ENCODE peak calls at places on chromosomes 4 and X, in five cellular contexts. R is transverse colon; J is body of pancreas; Y is substantia nigra; X is CD8-positive, alpha-beta T cell. M is an unnamed sample.

GRCh38 chr4:6487466-6487865 is 15.1 kb upstream of the PPP2R2C start:
- DNase-seq in R (no peak), J (no peak), Y (no peak), X (no peak), M (no peak)

GRCh38 chrX:18271725-18272124 is 51.0 kb upstream of the BEND2 start:
- DNase-seq in R (no peak), J (no peak), Y (no peak), X (no peak), M (no peak)

GRCh38 chrX:153245288-153245731 is 66.2 kb downstream of the MAGEA1 start:
- DNase-seq in R (no peak), J (no peak), Y (no peak), X (no peak), M (peak; percentile 23)

GRCh38 chrX:110180928-110181310 is 137.0 kb downstream of the AMMECR1 start:
- DNase-seq in R (no peak), J (no peak), Y (no peak), X (no peak), M (no peak)

GRCh38 chr4:17958185-17958584 is 63.4 kb downstream of the LCORL start:
- DNase-seq in R (no peak), J (no peak), Y (no peak), X (no peak), M (no peak)

GRCh38 chr4:23934915-23935314 is 45.1 kb upstream of the PPARGC1A start:
- DNase-seq in R (peak; percentile 35), J (peak; percentile 61), Y (no peak), X (no peak), M (no peak)

GRCh38 chr4:82588871-82589270 is 27.1 kb upstream of the TMEM150C start:
- DNase-seq in R (no peak), J (no peak), Y (no peak), X (no peak), M (no peak)

GRCh38 chr4:10593130-10593529 is 91.4 kb downstream of the CLNK start:
- DNase-seq in R (no peak), J (no peak), Y (no peak), X (no peak), M (no peak)

GRCh38 chrX:154485150-154486051 is 1.0 kb downstream of the UBL4A start:
- DNase-seq in R (no peak), J (peak; percentile 38), Y (no peak), X (no peak), M (no peak)

GRCh38 chrX:13110427-13111324 is 66.3 kb upstream of the FAM9C start:
- DNase-seq in R (peak; percentile 51), J (peak; percentile 52), Y (no peak), X (no peak), M (no peak)

GRCh38 chr4:55323375-55323774 is 22.7 kb upstream of the SRD5A3 start:
- DNase-seq in R (no peak), J (no peak), Y (no peak), X (no peak), M (no peak)

GRCh38 chrX:53321216-53321942 is 40.0 kb upstream of the IQSEC2 start:
- DNase-seq in R (peak; percentile 12), J (peak; percentile 33), Y (no peak), X (peak; percentile 22), M (no peak)

GRCh38 chrX:15043538-15043937 is 170.3 kb downstream of the MOSPD2 start:
- DNase-seq in R (no peak), J (no peak), Y (no peak), X (no peak), M (no peak)

GRCh38 chr4:116122131-116122530 is 963.2 kb downstream of the TRAM1L1 start:
- DNase-seq in R (no peak), J (no peak), Y (no peak), X (no peak), M (no peak)

GRCh38 chrX:119693996-119694451 is 1.1 kb upstream of the SEPTIN6 start:
- DNase-seq in R (peak; percentile 11), J (no peak), Y (no peak), X (no peak), M (no peak)

GRCh38 chrX:26651755-26652154 is 435.8 kb downstream of the MAGEB5 start:
- DNase-seq in R (no peak), J (no peak), Y (no peak), X (no peak), M (no peak)

GRCh38 chrX:153370293-153371055 is 30.7 kb downstream of the PNMA6E start:
- DNase-seq in R (no peak), J (no peak), Y (no peak), X (no peak), M (no peak)

GRCh38 chr4:108972613-108973283 is 209.9 kb upstream of the ETNPPL start:
- DNase-seq in R (no peak), J (no peak), Y (no peak), X (no peak), M (peak; percentile 2)

GRCh38 chr4:27000122-27000521 is 139.5 kb downstream of the STIM2 start:
- DNase-seq in R (no peak), J (no peak), Y (no peak), X (no peak), M (no peak)
- H3K27ac ChIP-seq in R (no peak overlapping the region), J (no peak overlapping the region), Y (no peak overlapping the region), X (no peak overlapping the region), M (no peak overlapping the region)

GRCh38 chrX:118530537-118530936 is 34.9 kb downstream of the DOCK11 start:
- DNase-seq in R (no peak), J (no peak), Y (no peak), X (no peak), M (no peak)
- H3K27ac ChIP-seq in R (no peak overlapping the region), J (no peak overlapping the region), Y (no peak overlapping the region), X (no peak overlapping the region), M (peak overlapping the region; percentile 75)

GRCh38 chr4:186644737-186645261 is 78.9 kb downstream of the FAT1 start:
- DNase-seq in R (no peak), J (no peak), Y (no peak), X (no peak), M (no peak)

GRCh38 chr4:186642530-186642929 is 81.1 kb downstream of the FAT1 start:
- DNase-seq in R (no peak), J (no peak), Y (no peak), X (no peak), M (no peak)

GRCh38 chr4:186642998-186643397 is 80.7 kb downstream of the FAT1 start:
- DNase-seq in R (no peak), J (no peak), Y (no peak), X (no peak), M (no peak)

GRCh38 chr4:186644316-186644638 is 79.4 kb downstream of the FAT1 start:
- DNase-seq in R (no peak), J (no peak), Y (no peak), X (no peak), M (no peak)

GRCh38 chr4:186643501-186644315 is 79.9 kb downstream of the FAT1 start:
- DNase-seq in R (no peak), J (peak; percentile 27), Y (no peak), X (no peak), M (no peak)
- H3K27ac ChIP-seq in R (peak overlapping the region; percentile 11), J (peak overlapping the region; percentile 78), Y (no peak overlapping the region), X (no peak overlapping the region), M (no peak overlapping the region)

DNA sequence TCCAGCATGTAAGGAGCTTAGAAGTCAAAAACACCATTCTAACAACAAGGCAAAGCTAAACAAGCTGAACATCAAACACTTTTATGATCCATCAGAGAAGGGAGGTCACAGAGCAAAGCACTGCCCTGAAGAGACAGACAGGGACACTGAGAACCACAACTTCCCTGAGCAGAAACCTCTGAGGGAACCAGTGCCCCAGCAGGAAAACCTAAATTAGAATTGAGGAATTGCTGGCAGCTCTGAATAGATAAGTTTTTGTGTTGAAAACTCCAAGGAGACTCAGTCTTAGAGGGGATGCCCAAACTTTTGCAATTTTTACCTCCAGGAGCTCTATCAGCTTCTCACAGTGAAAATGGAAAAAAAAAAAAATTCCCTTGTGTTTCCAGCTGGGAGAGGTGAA is 83.0 kb upstream of the MAPK10 start:
- DNase-seq in R (no peak), J (no peak), Y (no peak), X (no peak), M (no peak)
- H3K27ac ChIP-seq in R (no peak overlapping the region), J (no peak overlapping the region), Y (no peak overlapping the region), X (no peak overlapping the region), M (no peak overlapping the region)

DNA sequence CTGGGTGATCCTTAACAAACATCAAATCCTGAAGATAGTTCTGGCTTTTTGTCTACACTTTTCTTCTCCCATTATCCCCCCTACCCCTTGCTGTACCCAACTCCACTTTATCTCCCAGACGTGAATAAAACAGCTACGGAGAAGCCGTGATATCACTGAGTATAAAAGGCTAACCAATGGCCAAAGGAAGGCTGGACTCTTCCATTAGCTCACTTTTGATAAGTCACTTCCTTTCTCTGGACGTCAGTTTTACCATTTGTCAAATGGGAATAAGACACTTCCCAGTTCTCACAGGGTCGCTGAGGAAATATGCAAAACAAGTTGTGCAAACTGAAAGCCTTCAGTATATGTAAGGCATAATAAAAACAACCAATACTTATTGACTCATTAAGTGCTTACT is 38.6 kb upstream of the EDA2R start:
- DNase-seq in R (no peak), J (no peak), Y (no peak), X (no peak), M (no peak)
- H3K27ac ChIP-seq in R (no peak overlapping the region), J (no peak overlapping the region), Y (no peak overlapping the region), X (no peak overlapping the region), M (no peak overlapping the region)

M was measured in naive thymus-derived CD4-positive, alpha-beta T cell.